ENCODE peak calls at places on chromosomes 11 and 22, in five cellular contexts. J is chondrocyte, V is heart left ventricle, S is uterus, C is K562. I is an unnamed sample.

GRCh38 chr11:122020902-122021301 is 95.1 kb downstream of the BLID start:
- DNase-seq in C (no peak), S (peak; percentile 25), J (no peak), V (no peak), I (no peak)

GRCh38 chr11:77084581-77085191 is 17.9 kb downstream of the CAPN5 start:
- DNase-seq in V (peak; percentile 15), S (peak; percentile 13), J (peak; percentile 82), C (no peak), I (no peak)

GRCh38 chr11:34988294-34989255 is 72.2 kb downstream of the PDHX start:
- DNase-seq in J (no peak), S (no peak), V (no peak), C (no peak), I (no peak)

GRCh38 chr22:25388866-25389540 is 169.6 kb downstream of the CRYBB2 start:
- DNase-seq in V (no peak), C (no peak), S (no peak), J (no peak), I (no peak)

GRCh38 chr11:103601230-103601846 is 435.1 kb upstream of the DDI1 start:
- DNase-seq in V (peak; percentile 22), S (no peak), J (no peak), C (peak; percentile 31), I (no peak)

GRCh38 chr22:25448435-25449051 is 115.9 kb upstream of the GRK3 start:
- DNase-seq in C (peak; percentile 38), S (no peak), J (no peak), V (no peak), I (no peak)

GRCh38 chr11:133531971-133532651 is at the start of gene OPCML:
- DNase-seq in V (no peak), C (no peak), S (no peak), J (no peak), I (no peak)

GRCh38 chr22:24592144-24592845 is 578 bp downstream of the LRRC75B start:
- DNase-seq in C (no peak), S (peak; percentile 43), V (no peak), J (no peak), I (no peak)

GRCh38 chr11:33690290-33691050 is 10.2 kb downstream of the C11orf91 start:
- DNase-seq in J (no peak), V (peak; percentile 74), S (peak; percentile 64), C (no peak), I (no peak)

GRCh38 chr22:39738746-39739145 is 154.8 kb downstream of the ENTHD1 start:
- DNase-seq in V (no peak), S (no peak), J (no peak), C (no peak), I (no peak)

GRCh38 chr11:97786961-97787360 is 1233.8 kb upstream of the CNTN5 start:
- DNase-seq in S (no peak), J (no peak), C (no peak), V (no peak), I (no peak)

GRCh38 chr22:33357894-33358440 is 299.8 kb upstream of the SYN3 start:
- DNase-seq in C (no peak), V (no peak), J (no peak), S (no peak), I (no peak)

GRCh38 chr22:29313126-29314071 is 2.1 kb downstream of the RASL10A start:
- DNase-seq in S (peak; percentile 35), C (no peak), J (peak; percentile 92), V (no peak), I (no peak)

GRCh38 chr11:44589301-44589700 is 23.8 kb downstream of the CD82 start:
- DNase-seq in J (no peak), V (no peak), C (no peak), S (no peak), I (no peak)

GRCh38 chr11:17683378-17684161 is 35.8 kb upstream of the MYOD1 start:
- DNase-seq in J (no peak), C (no peak), V (no peak), S (no peak), I (no peak)

GRCh38 chr22:29141078-29141688 is 64.5 kb upstream of the EMID1 start:
- DNase-seq in V (no peak), C (no peak), J (no peak), S (no peak), I (no peak)

GRCh38 chr22:42863349-42863911 is 6.4 kb upstream of the ARFGAP3 start:
- DNase-seq in V (no peak), C (no peak), S (no peak), J (no peak), I (no peak)

GRCh38 chr11:32309541-32310217 is 125.7 kb downstream of the WT1 start:
- DNase-seq in V (no peak), C (no peak), S (no peak), J (no peak), I (no peak)

GRCh38 chr11:67421421-67422031 is 6.0 kb downstream of the CARNS1 start:
- DNase-seq in C (no peak), S (no peak), V (no peak), J (no peak), I (no peak)

GRCh38 chr11:67422894-67423293 is 5.4 kb upstream of the RPS6KB2 start:
- DNase-seq in J (no peak), C (no peak), S (no peak), V (no peak), I (no peak)

GRCh38 chr11:67420147-67420645 is 4.7 kb downstream of the CARNS1 start:
- DNase-seq in C (no peak), S (no peak), V (no peak), J (no peak), I (no peak)

GRCh38 chr11:67419330-67420049 is 4.0 kb downstream of the CARNS1 start:
- DNase-seq in J (no peak), C (no peak), S (no peak), V (no peak), I (no peak)

GRCh38 chr11:67420646-67421420 is 5.4 kb downstream of the CARNS1 start:
- DNase-seq in J (no peak), C (peak; percentile 99), V (peak; percentile 97), S (peak; percentile 96), I (peak; percentile 88)
- TF ChIP-seq CTCF in J (no peak), C (no peak), V (no peak), S (no peak), I (no peak)

GRCh38 chr11:112797653-112798293 is 163.4 kb upstream of the NCAM1 start:
- DNase-seq in C (peak; percentile 69), J (no peak), S (no peak), V (no peak), I (no peak)
- TF ChIP-seq CTCF in C (peak; percentile 81), J (peak; percentile 46), S (no peak), V (peak; percentile 30), I (no peak)

DNA sequence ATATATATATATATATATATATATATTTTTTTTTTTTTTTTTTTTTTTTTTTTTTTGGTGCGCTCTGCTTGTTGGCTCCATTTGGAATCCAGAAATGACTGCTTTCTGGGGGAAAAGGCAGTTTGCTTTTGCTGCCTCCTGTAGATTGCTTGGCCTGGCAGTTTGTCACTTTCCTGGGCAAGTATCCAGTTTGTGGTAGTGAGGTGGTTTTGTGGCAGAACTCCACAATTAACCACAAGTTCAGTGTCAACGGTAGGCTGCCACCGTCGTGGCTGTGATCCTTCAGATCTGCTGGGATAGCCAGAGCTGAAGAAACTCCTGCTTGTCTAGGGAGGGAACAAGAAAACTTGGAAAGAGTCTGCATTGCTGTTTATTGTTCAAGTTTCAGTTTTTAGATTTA is 5.0 kb upstream of the PDE3B start:
- DNase-seq in J (no peak), V (no peak), S (no peak), C (no peak), I (no peak)
- TF ChIP-seq CTCF in J (no peak), V (no peak), S (no peak), C (no peak), I (no peak)

DNA sequence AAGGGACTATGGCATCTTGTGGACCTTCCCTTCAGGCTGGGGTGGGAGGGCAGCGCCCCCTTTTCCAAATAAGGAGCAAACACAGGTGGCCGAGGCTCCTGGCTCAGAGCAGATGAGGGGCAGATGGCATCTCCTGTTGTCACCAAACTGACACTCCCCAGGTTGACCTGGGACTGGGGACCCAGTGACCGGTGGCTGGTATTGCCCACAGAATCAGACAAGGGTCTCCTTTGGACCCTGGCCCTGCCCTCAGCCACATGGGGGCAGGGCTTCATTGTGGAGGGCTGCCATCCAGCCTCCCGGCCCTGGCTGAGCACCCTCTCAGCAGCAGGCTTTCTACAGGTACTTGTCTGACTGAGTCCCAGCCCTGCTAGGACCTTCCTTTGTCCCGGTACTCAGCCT is 842 bp upstream of the SIGIRR start:
- DNase-seq in J (no peak), C (no peak), V (no peak), S (no peak), I (no peak)
- TF ChIP-seq CTCF in J (no peak), C (no peak), V (no peak), S (no peak), I (no peak)

GRCh38 chr11:82229346-82229745 is 504.3 kb downstream of the FAM181B start:
- DNase-seq in V (no peak), C (no peak), J (no peak), S (no peak), I (no peak)
- TF ChIP-seq CTCF in V (no peak), C (no peak), J (peak; percentile 76), S (peak; percentile 31), I (no peak)

DNA sequence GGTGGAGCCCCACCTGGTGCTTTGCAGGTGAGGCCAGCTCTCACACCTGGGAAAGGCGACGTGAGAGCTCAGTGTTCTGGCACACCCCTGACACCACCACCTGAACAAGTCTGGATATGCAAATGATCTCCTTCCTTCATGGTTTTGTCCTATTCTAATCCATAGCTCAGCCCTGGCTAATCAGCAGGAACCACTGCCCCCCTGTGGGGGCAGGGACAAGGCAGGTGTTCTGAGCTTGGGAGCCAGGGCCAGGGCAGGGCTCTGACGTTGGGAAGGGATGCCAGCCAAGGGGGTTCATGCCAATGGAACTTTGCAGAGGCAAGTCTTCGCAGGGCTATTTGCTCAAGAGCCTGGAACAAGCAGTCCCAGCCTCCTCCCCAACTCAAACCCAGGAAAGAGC is 144.2 kb downstream of the TRIM29 start:
- DNase-seq in S (no peak), V (no peak), J (no peak), C (no peak), I (no peak)
- TF ChIP-seq CTCF in S (no peak), V (no peak), J (no peak), C (no peak), I (no peak)

GRCh38 chr22:23240639-23241389 is 60.5 kb downstream of the BCR start:
- DNase-seq in J (no peak), V (no peak), C (peak; percentile 65), S (no peak), I (no peak)
- TF ChIP-seq CTCF in J (peak; percentile 62), V (peak; percentile 22), C (no peak), S (no peak), I (no peak)

GRCh38 chr11:30853470-30853869 is 267.3 kb upstream of the MPPED2 start:
- DNase-seq in C (no peak), V (no peak), S (no peak), J (no peak), I (no peak)

GRCh38 chr11:30852645-30853044 is 266.5 kb upstream of the MPPED2 start:
- DNase-seq in S (no peak), V (no peak), J (no peak), C (no peak), I (no peak)

GRCh38 chr11:30859709-30860108 is 273.6 kb upstream of the MPPED2 start:
- DNase-seq in J (no peak), S (no peak), V (no peak), C (no peak), I (no peak)

GRCh38 chr11:30852091-30852490 is 265.9 kb upstream of the MPPED2 start:
- DNase-seq in J (no peak), S (no peak), C (no peak), V (no peak), I (no peak)

GRCh38 chr11:30855383-30856006 is 269.3 kb upstream of the MPPED2 start:
- DNase-seq in C (no peak), J (no peak), S (no peak), V (no peak), I (no peak)
- TF ChIP-seq CTCF in C (no peak), J (peak; percentile 88), S (peak; percentile 54), V (peak; percentile 61), I (no peak)

I was measured in omental fat pad.